ENCODE peak calls at places on chromosomes 2 and 18, in four cellular contexts. One of them, this sample, is unnamed.

GRCh38 chr18:70329076-70329475 is 40.2 kb downstream of the SOCS6 start:
- DNase-seq in body of pancreas: no peak
- DNase-seq in A549: no peak
- DNase-seq in ovary: no peak
- DNase-seq in this sample: no peak

GRCh38 chr2:191832668-191833067 is 14.2 kb downstream of the CAVIN2 start:
- DNase-seq in ovary: no peak
- DNase-seq in A549: no peak
- DNase-seq in body of pancreas: no peak
- DNase-seq in this sample: no peak

GRCh38 chr2:100248971-100249370 is 73.3 kb downstream of the LONRF2 start:
- DNase-seq in A549: no peak
- DNase-seq in ovary: no peak
- DNase-seq in body of pancreas: no peak
- DNase-seq in this sample: no peak

GRCh38 chr2:68936462-68936861 is 16.2 kb downstream of the GKN2 start:
- DNase-seq in A549: no peak
- DNase-seq in body of pancreas: no peak
- DNase-seq in ovary: no peak
- DNase-seq in this sample: no peak

GRCh38 chr2:35787302-35788031 is 568.1 kb upstream of the CRIM1 start:
- DNase-seq in ovary: no peak
- DNase-seq in A549: no peak
- DNase-seq in body of pancreas: no peak
- DNase-seq in this sample: no peak

GRCh38 chr2:235754381-235755207 is 260.8 kb downstream of the AGAP1 start:
- DNase-seq in body of pancreas: no peak
- DNase-seq in A549: no peak
- DNase-seq in ovary: no peak
- DNase-seq in this sample: no peak

GRCh38 chr2:216536725-216537124 is 38.1 kb downstream of the RPL37A start:
- DNase-seq in A549: no peak
- DNase-seq in body of pancreas: no peak
- DNase-seq in ovary: no peak
- DNase-seq in this sample: no peak

GRCh38 chr2:84970956-84971798 is at the start of gene KCMF1:
- DNase-seq in A549: no peak
- DNase-seq in body of pancreas: peak; percentile 79
- DNase-seq in ovary: peak; percentile 78
- DNase-seq in this sample: peak; percentile 74

GRCh38 chr2:33291278-33292013 is 185.0 kb upstream of the RASGRP3 start:
- DNase-seq in body of pancreas: no peak
- DNase-seq in A549: peak; percentile 79
- DNase-seq in ovary: no peak
- DNase-seq in this sample: no peak

GRCh38 chr2:62430146-62430545 is 75.8 kb downstream of the TMEM17 start:
- DNase-seq in A549: no peak
- DNase-seq in ovary: no peak
- DNase-seq in body of pancreas: no peak
- DNase-seq in this sample: no peak
- TF ChIP-seq CTCF in A549: no peak
- TF ChIP-seq CTCF in ovary: no peak
- TF ChIP-seq CTCF in body of pancreas: no peak
- TF ChIP-seq CTCF in this sample: no peak

GRCh38 chr18:22194151-22194598 is 24.8 kb downstream of the GATA6 start:
- DNase-seq in ovary: no peak
- DNase-seq in body of pancreas: no peak
- DNase-seq in A549: no peak
- DNase-seq in this sample: no peak
- TF ChIP-seq POLR2A in ovary: no peak
- TF ChIP-seq POLR2A in body of pancreas: no peak
- TF ChIP-seq POLR2A in A549: no peak
- TF ChIP-seq POLR2A in this sample: no peak

DNA sequence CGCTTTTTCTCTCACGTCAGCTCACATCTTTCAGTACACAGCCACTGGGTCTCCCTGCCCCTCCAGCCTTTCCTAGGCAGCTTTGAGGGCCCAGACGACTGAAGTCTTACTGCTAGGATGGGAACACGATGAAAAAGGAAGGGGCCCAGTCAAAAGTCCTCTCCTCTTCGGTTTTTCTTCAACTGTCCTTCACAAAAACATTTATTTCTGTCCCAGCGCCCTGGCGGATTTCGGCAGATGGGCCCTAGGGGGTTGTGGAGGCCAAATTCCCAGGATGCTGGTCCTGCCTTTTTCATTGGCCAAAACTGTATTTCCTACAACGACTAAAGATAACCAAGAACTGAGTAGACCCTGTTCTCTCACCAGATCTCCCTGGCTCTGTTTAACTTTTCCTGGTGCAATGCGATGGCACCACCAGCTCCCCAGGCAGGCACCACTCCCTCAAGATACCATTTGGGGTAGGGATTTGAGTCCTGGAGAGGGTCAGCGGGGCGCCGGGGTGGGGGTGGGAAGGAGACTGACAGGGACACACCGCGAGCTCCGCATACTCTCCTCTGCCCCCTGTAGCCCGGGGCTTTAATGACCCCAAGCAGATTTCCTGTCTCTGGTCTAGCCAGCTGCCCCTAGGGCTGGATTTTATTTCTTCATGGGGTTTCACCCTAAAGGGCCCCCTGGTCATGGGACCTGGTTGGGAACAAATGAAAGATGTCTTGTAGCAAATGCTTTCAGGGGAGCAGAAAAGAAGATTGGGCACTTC is 7.4 kb downstream of the SIX2 start:
- DNase-seq in A549: no peak
- DNase-seq in ovary: no peak
- DNase-seq in body of pancreas: no peak
- DNase-seq in this sample: no peak
- H3K27ac ChIP-seq in A549: no peak overlapping the region
- H3K27ac ChIP-seq in ovary: no peak overlapping the region
- H3K27ac ChIP-seq in body of pancreas: no peak overlapping the region
- H3K27ac ChIP-seq in this sample: no peak overlapping the region

DNA sequence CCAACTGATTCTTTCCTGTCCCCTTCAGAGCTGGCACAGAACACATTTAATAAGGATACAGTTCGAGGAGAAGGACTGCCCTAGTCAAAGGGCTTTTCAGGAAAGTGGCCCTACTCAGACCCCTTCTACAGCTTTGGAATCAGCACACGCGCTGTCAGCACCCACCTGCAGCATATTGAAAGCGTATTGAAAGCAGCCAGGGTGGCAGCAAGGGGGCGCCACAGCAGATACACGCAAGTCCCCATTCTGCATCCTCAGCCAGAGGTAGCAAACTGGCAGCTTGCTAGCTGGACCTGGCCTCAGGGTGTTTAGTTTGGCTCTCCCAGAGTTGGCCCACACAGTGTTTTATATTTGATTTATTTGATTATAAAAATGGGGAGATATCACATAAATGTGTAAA is 101.0 kb upstream of the NT5C1B start:
- DNase-seq in ovary: no peak
- DNase-seq in A549: no peak
- DNase-seq in body of pancreas: no peak
- DNase-seq in this sample: no peak
- TF ChIP-seq CTCF in ovary: no peak
- TF ChIP-seq CTCF in A549: no peak
- TF ChIP-seq CTCF in body of pancreas: no peak
- TF ChIP-seq CTCF in this sample: no peak

DNA sequence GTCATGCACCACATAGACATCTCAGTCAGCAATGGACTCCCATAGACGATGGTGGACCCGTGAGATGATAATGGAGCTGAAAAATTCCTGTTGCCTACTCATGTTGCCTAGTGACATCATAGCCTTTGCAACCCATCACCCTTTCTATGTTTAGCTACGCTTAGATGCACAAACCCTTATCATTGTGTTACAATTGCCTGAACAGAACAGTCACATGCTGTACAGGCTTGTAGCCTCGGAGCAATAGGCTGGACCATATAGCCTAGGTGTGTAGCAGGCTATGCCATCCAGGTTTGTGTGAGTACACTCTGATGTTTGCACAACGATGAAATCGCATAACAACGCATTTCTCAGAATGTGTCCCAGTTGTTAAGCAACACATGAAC is 221.6 kb downstream of the ALPK2 start:
- DNase-seq in ovary: no peak
- DNase-seq in A549: no peak
- DNase-seq in body of pancreas: no peak
- DNase-seq in this sample: no peak
- TF ChIP-seq POLR2A in ovary: no peak
- TF ChIP-seq POLR2A in A549: no peak
- TF ChIP-seq POLR2A in body of pancreas: no peak
- TF ChIP-seq POLR2A in this sample: no peak

GRCh38 chr2:12721571-12722444 is 5.1 kb downstream of the TRIB2 start:
- DNase-seq in A549: no peak
- DNase-seq in body of pancreas: no peak
- DNase-seq in ovary: peak; percentile 27
- DNase-seq in this sample: no peak
- H3K27ac ChIP-seq in A549: no peak overlapping the region
- H3K27ac ChIP-seq in body of pancreas: no peak overlapping the region
- H3K27ac ChIP-seq in ovary: peak overlapping the region; percentile 57
- H3K27ac ChIP-seq in this sample: peak overlapping the region; percentile 98

GRCh38 chr18:79704631-79705030 is 25.0 kb downstream of the CTDP1 start:
- DNase-seq in ovary: no peak
- DNase-seq in A549: no peak
- DNase-seq in body of pancreas: no peak
- DNase-seq in this sample: no peak
- TF ChIP-seq CTCF in ovary: no peak
- TF ChIP-seq CTCF in A549: no peak
- TF ChIP-seq CTCF in body of pancreas: no peak
- TF ChIP-seq CTCF in this sample: no peak

GRCh38 chr2:175168564-175168945 is 552 bp upstream of the ATF2 start:
- DNase-seq in ovary: no peak
- DNase-seq in A549: no peak
- DNase-seq in body of pancreas: no peak
- DNase-seq in this sample: no peak

GRCh38 chr2:175169191-175169590 is 1.2 kb upstream of the ATF2 start:
- DNase-seq in body of pancreas: no peak
- DNase-seq in A549: no peak
- DNase-seq in ovary: no peak
- DNase-seq in this sample: no peak

GRCh38 chr2:175167076-175167791 is 769 bp downstream of the ATF2 start:
- DNase-seq in body of pancreas: peak; percentile 39
- DNase-seq in ovary: peak; percentile 44
- DNase-seq in A549: peak; percentile 28
- DNase-seq in this sample: peak; percentile 53

GRCh38 chr2:175166216-175166824 is 1.7 kb downstream of the ATF2 start:
- DNase-seq in body of pancreas: no peak
- DNase-seq in ovary: no peak
- DNase-seq in A549: no peak
- DNase-seq in this sample: no peak

GRCh38 chr2:175167792-175168563 is at the start of gene ATF2:
- DNase-seq in body of pancreas: peak; percentile 98
- DNase-seq in ovary: peak; percentile 99
- DNase-seq in A549: peak; percentile 90
- DNase-seq in this sample: peak; percentile 100
- TF ChIP-seq POLR2A in body of pancreas: peak; percentile 66
- TF ChIP-seq POLR2A in ovary: peak; percentile 61
- TF ChIP-seq POLR2A in A549: peak; percentile 62
- TF ChIP-seq POLR2A in this sample: peak; percentile 46

This sample was measured in adrenal gland.